ENCODE peak calls at places on chromosomes 5 and 9, in four cellular contexts. P is HepG2, B is K562, K is HCT116. T is an unnamed sample.

GRCh38 chr9:3502560-3503398 is 23.0 kb downstream of the RFX3 start:
- DNase-seq in P (no peak), B (no peak), K (no peak), T (no peak)

GRCh38 chr5:39461007-39461682 is 36.4 kb upstream of the DAB2 start:
- DNase-seq in P (no peak), B (no peak), K (no peak), T (no peak)

GRCh38 chr9:87834357-87834756 is 48.3 kb upstream of the SPATA31E1 start:
- DNase-seq in P (peak; percentile 9), B (no peak), K (peak; percentile 29), T (no peak)

GRCh38 chr5:118126159-118126558 is 862.2 kb downstream of the DTWD2 start:
- DNase-seq in P (no peak), B (no peak), K (no peak), T (no peak)

GRCh38 chr5:177432143-177432904 is 5.8 kb downstream of the GRK6 start:
- DNase-seq in P (no peak), B (no peak), K (no peak), T (no peak)

GRCh38 chr9:12461759-12462158 is 231.4 kb upstream of the TYRP1 start:
- DNase-seq in P (no peak), B (no peak), K (no peak), T (no peak)

GRCh38 chr5:16713386-16713928 is 96.7 kb upstream of the RETREG1 start:
- DNase-seq in P (no peak), B (no peak), K (no peak), T (no peak)

GRCh38 chr9:98255578-98256296 is at the start of gene TBC1D2:
- DNase-seq in P (peak; percentile 85), B (peak; percentile 96), K (peak; percentile 89), T (peak; percentile 76)

GRCh38 chr9:83662933-83663332 is 40.0 kb downstream of the IDNK start:
- DNase-seq in P (no peak), B (no peak), K (no peak), T (no peak)

GRCh38 chr5:176918613-176919012 is 19.5 kb upstream of the HK3 start:
- DNase-seq in P (no peak), B (no peak), K (no peak), T (no peak)

GRCh38 chr5:93226202-93226735 is 354.8 kb downstream of the NR2F1-AS1 start:
- DNase-seq in P (no peak), B (no peak), K (no peak), T (no peak)

GRCh38 chr5:131466171-131466766 is 168.8 kb downstream of the RAPGEF6 start:
- DNase-seq in P (no peak), B (no peak), K (no peak), T (peak; percentile 8)

GRCh38 chr9:113600477-113600851 is 136.9 kb downstream of the RGS3 start:
- DNase-seq in P (no peak), B (no peak), K (no peak), T (no peak)

GRCh38 chr5:57221049-57221568 is 47.2 kb downstream of the GPBP1 start:
- DNase-seq in P (peak; percentile 59), B (peak; percentile 34), K (peak; percentile 35), T (peak; percentile 62)

GRCh38 chr5:133298447-133298846 is 246.6 kb downstream of the HSPA4 start:
- DNase-seq in P (no peak), B (no peak), K (no peak), T (no peak)

GRCh38 chr5:38519476-38519875 is 37.0 kb downstream of the LIFR start:
- DNase-seq in P (no peak), B (no peak), K (no peak), T (no peak)

GRCh38 chr5:122694884-122695283 is 80.0 kb upstream of the SNX2 start:
- DNase-seq in P (no peak), B (no peak), K (no peak), T (no peak)

GRCh38 chr5:154783774-154784460 is 28.7 kb downstream of the LARP1 start:
- DNase-seq in P (no peak), B (peak; percentile 33), K (no peak), T (no peak)

GRCh38 chr9:93319301-93319991 is 132.0 kb upstream of the FAM120A start:
- DNase-seq in P (no peak), B (no peak), K (no peak), T (no peak)

GRCh38 chr5:126016256-126016655 is 407.0 kb upstream of the GRAMD2B start:
- DNase-seq in P (no peak), B (no peak), K (no peak), T (no peak)

GRCh38 chr9:113650207-113651131 is 186.9 kb downstream of the RGS3 start:
- DNase-seq in P (peak; percentile 94), B (no peak), K (no peak), T (peak; percentile 28)

GRCh38 chr5:159410480-159410879 is 80.2 kb upstream of the IL12B start:
- DNase-seq in P (no peak), B (no peak), K (no peak), T (no peak)

GRCh38 chr9:87542180-87542579 is 44.5 kb downstream of the DAPK1 start:
- DNase-seq in P (no peak), B (no peak), K (no peak), T (no peak)

GRCh38 chr9:5263568-5264218 is 32.5 kb downstream of the INSL4 start:
- DNase-seq in P (peak; percentile 15), B (peak; percentile 5), K (peak; percentile 12), T (no peak)

GRCh38 chr9:6219981-6220380 is 4.4 kb downstream of the IL33 start:
- DNase-seq in P (no peak), B (no peak), K (no peak), T (no peak)

GRCh38 chr5:32651638-32652037 is 59.5 kb upstream of the NPR3 start:
- DNase-seq in P (no peak), B (no peak), K (no peak), T (no peak)

GRCh38 chr5:178467261-178468195 is 122.7 kb downstream of the COL23A1 start:
- DNase-seq in P (no peak), B (no peak), K (no peak), T (no peak)

GRCh38 chr5:1551913-1552312 is 28.2 kb upstream of the LPCAT1 start:
- DNase-seq in P (no peak), B (no peak), K (no peak), T (no peak)

GRCh38 chr9:106745457-106745856 is 117.5 kb upstream of the ZNF462 start:
- DNase-seq in P (no peak), B (no peak), K (no peak), T (no peak)

GRCh38 chr5:119031905-119032304 is 39.0 kb upstream of the DMXL1 start:
- DNase-seq in P (no peak), B (peak; percentile 26), K (peak; percentile 34), T (no peak)

GRCh38 chr9:85430659-85431370 is 310.9 kb downstream of the AGTPBP1 start:
- DNase-seq in P (no peak), B (no peak), K (no peak), T (no peak)

GRCh38 chr9:72476617-72477375 is 44.6 kb upstream of the TMC1 start:
- DNase-seq in P (peak; percentile 63), B (peak; percentile 34), K (peak; percentile 98), T (peak; percentile 79)

GRCh38 chr5:169728418-169728817 is 91.3 kb downstream of the DOCK2 start:
- DNase-seq in P (no peak), B (no peak), K (no peak), T (no peak)

GRCh38 chr5:83151821-83152220 is 74.5 kb downstream of the XRCC4 start:
- DNase-seq in P (no peak), B (no peak), K (no peak), T (no peak)

GRCh38 chr5:87210743-87211142 is 56.9 kb upstream of the RASA1 start:
- DNase-seq in P (no peak), B (no peak), K (peak; percentile 15), T (no peak)

GRCh38 chr9:129759329-129759728 is 6.5 kb upstream of the PTGES start:
- DNase-seq in P (no peak), B (no peak), K (no peak), T (no peak)

GRCh38 chr9:129759804-129760502 is 7.1 kb upstream of the PTGES start:
- DNase-seq in P (no peak), B (no peak), K (no peak), T (no peak)

GRCh38 chr9:129763235-129763917 is 10.5 kb upstream of the PTGES start:
- DNase-seq in P (no peak), B (no peak), K (no peak), T (no peak)

GRCh38 chr9:129761901-129762359 is 9.1 kb upstream of the PTGES start:
- DNase-seq in P (no peak), B (no peak), K (no peak), T (no peak)

GRCh38 chr9:129761293-129761900 is 8.6 kb upstream of the PTGES start:
- DNase-seq in P (no peak), B (no peak), K (no peak), T (no peak)
- TF ChIP-seq TCF7L2 in P (no peak), B (no peak), K (no peak), T (no peak)

DNA sequence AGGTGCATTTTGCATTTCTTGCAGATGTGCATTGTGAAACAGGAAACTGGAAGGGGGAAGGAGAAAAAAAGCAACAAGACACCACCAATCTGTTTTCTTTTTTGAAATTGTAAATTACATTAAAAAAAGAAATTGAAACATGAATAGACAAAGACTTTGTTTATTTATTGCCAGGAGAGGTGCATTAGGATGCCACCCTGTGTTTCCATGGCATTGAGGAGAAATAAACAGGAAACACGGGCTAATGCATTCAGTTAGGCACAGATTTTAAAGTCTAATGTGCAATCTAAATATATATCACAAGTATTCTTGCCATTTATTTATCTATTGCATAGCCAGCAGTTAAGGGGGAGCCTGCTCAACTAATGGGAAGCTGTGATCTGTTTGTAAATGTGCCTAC is 479.0 kb downstream of the PSAT1 start:
- DNase-seq in P (no peak), B (no peak), K (no peak), T (no peak)
- TF ChIP-seq TCF7L2 in P (no peak), B (no peak), K (no peak), T (no peak)

DNA sequence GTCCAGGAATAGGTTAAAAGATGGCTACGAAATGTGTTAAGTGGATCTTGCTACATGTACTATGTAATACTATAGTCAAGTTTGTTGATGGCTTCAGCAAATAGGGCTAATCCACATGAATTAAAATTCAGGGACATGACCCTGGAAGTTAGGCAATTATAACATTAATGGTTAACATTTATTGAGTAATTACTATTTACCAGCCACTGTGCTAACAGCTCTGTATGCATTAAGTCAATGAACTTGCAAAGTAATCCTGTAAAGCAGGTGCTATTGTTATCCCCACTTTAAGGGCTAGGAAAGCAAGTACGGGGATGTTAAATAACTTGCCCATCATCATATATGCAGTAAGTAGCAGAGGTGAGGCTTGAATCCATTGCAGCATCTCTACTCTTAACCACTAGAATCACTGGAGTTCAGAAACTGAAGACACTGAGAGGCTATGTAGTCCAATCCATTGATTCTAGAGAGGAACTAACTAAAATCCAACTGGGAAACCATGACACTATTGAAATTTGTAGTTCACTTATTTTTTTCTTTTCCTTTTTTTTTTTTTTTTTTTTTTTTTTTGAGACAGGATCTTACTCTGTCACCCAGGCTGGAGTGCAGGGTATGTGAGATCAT is 77.5 kb upstream of the SPINK5 start:
- DNase-seq in P (no peak), B (no peak), K (no peak), T (no peak)
- TF ChIP-seq TCF7L2 in P (no peak), B (no peak), K (no peak), T (no peak)

GRCh38 chr9:137575382-137575724 is 3.4 kb downstream of the DPH7 start:
- DNase-seq in P (no peak), B (peak; percentile 46), K (no peak), T (no peak)
- TF ChIP-seq TCF7L2 in P (no peak), B (no peak), K (no peak), T (no peak)